ENCODE peak calls at places on chromosomes 13 and 19, in four cellular contexts. H, G, L and M are unnamed samples.

GRCh38 chr13:78976696-78977095 is 317.7 kb upstream of the OBI1 start:
- DNase-seq in H (no peak), G (no peak), L (no peak), M (no peak)

GRCh38 chr19:46080561-46080960 is 39.8 kb upstream of the IGFL4 start:
- DNase-seq in H (peak; percentile 60), G (no peak), L (no peak), M (no peak)

GRCh38 chr19:44891016-44891882 is at the start of gene TOMM40:
- DNase-seq in H (no peak), G (no peak), L (no peak), M (no peak)

GRCh38 chr19:39362682-39363657 is 20.7 kb downstream of the SAMD4B start:
- DNase-seq in H (peak; percentile 45), G (no peak), L (no peak), M (no peak)

GRCh38 chr13:26707122-26708006 is 53.2 kb downstream of the GPR12 start:
- DNase-seq in H (no peak), G (no peak), L (peak; percentile 47), M (peak; percentile 24)

GRCh38 chr13:28497143-28497876 is 2.4 kb upstream of the FLT1 start:
- DNase-seq in H (no peak), G (no peak), L (no peak), M (no peak)

GRCh38 chr13:31322025-31322424 is 122.2 kb downstream of the B3GLCT start:
- DNase-seq in H (no peak), G (no peak), L (peak; percentile 59), M (no peak)

GRCh38 chr13:51803422-51804294 is at the start of gene DHRS12:
- DNase-seq in H (peak; percentile 60), G (peak; percentile 94), L (peak; percentile 89), M (peak; percentile 88)

GRCh38 chr13:80037505-80037888 is 303.4 kb downstream of the SPRY2 start:
- DNase-seq in H (no peak), G (no peak), L (no peak), M (no peak)

GRCh38 chr19:34595683-34596082 is 81.3 kb downstream of the SCGB2B2 start:
- DNase-seq in H (no peak), G (no peak), L (no peak), M (no peak)

GRCh38 chr19:3190921-3191805 is 5.4 kb downstream of the NCLN start:
- DNase-seq in H (no peak), G (no peak), L (peak; percentile 72), M (no peak)

GRCh38 chr13:60990032-60990733 is 425.5 kb downstream of the PCDH20 start:
- DNase-seq in H (no peak), G (no peak), L (no peak), M (no peak)

GRCh38 chr13:88601949-88602348 is 930.8 kb downstream of the SLITRK5 start:
- DNase-seq in H (no peak), G (no peak), L (no peak), M (no peak)

GRCh38 chr19:2770055-2771013 is 12.7 kb downstream of the SGTA start:
- DNase-seq in H (no peak), G (peak; percentile 39), L (no peak), M (no peak)

GRCh38 chr19:3644351-3645066 is 17.9 kb upstream of the CACTIN start:
- DNase-seq in H (no peak), G (peak; percentile 43), L (peak; percentile 47), M (peak; percentile 44)

GRCh38 chr19:18415177-18415867 is 3.9 kb upstream of the SSBP4 start:
- DNase-seq in H (no peak), G (peak; percentile 55), L (no peak), M (peak; percentile 61)

GRCh38 chr19:48508729-48509310 is 2.8 kb downstream of the LMTK3 start:
- DNase-seq in H (no peak), G (no peak), L (no peak), M (no peak)

GRCh38 chr19:15247107-15248014 is 15.1 kb upstream of the EPHX3 start:
- DNase-seq in H (no peak), G (no peak), L (no peak), M (no peak)

GRCh38 chr19:19597809-19598306 is 20.6 kb downstream of the PBX4 start:
- DNase-seq in H (no peak), G (no peak), L (no peak), M (no peak)

GRCh38 chr19:12938536-12939291 is at the start of gene CALR:
- DNase-seq in H (peak; percentile 56), G (peak; percentile 46), L (peak; percentile 36), M (no peak)

GRCh38 chr13:95226051-95226450 is 75.2 kb downstream of the ABCC4 start:
- DNase-seq in H (peak; percentile 94), G (no peak), L (no peak), M (no peak)

GRCh38 chr13:95226476-95226875 is 74.8 kb downstream of the ABCC4 start:
- DNase-seq in H (no peak), G (no peak), L (no peak), M (no peak)

GRCh38 chr13:95221991-95222732 is 79.1 kb downstream of the ABCC4 start:
- DNase-seq in H (no peak), G (no peak), L (no peak), M (no peak)

GRCh38 chr13:95224064-95224463 is 77.2 kb downstream of the ABCC4 start:
- DNase-seq in H (no peak), G (no peak), L (no peak), M (no peak)

GRCh38 chr13:95222733-95223018 is 78.6 kb downstream of the ABCC4 start:
- DNase-seq in H (no peak), G (no peak), L (no peak), M (no peak)
- TF ChIP-seq CTCF in H (no peak), G (no peak), L (no peak), M (no peak)

DNA sequence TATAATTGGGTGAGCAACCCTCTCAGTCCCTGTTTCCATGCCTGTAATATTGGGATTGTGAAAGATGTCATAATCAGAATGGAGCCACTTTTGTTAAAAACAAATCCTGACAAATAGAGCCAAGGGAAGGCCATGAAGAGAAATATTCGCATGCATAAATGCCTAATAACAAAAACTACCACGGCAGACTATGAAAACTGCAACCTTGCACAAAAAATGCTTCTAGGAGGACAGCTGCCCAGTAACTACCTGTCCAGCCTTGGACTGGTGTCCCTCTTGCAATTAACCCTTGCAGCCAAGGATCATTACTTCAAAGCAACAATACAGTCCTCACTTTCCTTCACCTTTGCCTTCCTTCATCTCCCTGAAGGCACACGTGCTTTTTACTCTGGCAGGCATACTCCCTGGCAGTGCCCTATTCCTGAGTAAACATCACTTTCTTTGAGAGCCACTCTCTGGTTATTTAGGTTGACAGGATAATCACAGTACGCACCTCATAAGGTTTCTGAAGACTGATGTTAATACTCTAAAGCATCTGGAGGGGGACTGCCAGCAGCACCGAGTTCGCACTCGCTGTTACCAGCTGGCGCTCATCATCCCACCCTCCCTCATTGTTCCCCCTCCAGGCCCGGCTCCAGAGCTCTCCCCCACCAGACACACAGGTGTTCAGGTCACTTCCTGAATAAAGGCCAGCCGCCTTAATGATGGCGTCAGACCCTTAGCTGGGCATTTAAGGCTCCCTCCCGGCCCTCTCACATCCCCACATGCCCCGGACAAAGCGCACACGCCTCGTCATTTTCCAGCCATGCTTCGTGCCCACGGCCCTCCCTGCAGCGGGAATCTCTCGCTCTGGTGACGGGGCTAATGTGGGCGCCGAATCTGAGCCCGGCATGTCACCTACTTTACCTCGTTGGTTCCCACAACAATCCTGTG is 57.3 kb downstream of the CDADC1 start:
- DNase-seq in H (no peak), G (no peak), L (no peak), M (no peak)
- TF ChIP-seq CTCF in H (no peak), G (no peak), L (no peak), M (no peak)

DNA sequence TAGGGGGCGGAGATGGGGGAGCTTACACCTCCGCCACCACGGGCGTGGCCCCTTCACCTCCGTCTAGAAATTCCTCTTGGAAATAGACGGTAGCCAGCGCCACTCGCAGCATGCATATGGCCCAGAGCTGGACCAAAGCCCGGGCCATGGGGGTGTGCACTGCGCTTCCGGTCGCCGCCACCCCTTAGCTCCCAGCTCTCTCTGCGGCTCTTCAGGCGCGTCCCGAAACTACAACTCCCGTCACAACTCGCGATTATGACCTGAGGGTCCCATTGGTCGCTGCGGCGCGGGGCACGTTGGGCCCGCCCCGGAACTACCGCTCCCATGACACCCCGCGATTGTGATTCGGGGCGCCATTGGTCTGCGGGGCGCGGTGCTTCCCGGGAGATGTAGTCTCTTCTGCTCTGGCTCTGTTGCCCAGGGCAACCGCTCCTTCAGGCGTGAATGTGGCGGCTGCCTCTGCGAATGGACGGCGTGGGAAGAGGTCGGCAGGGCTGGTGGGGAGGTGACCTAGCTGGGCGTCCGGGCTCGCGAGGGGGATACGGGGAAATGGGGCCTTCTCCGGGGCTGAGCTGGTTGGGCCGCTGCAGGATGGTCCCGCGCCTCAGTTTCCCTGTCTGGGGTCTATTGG is at the start of the genes C19orf44 and CALR3:
- DNase-seq in H (peak; percentile 98), G (peak; percentile 99), L (peak; percentile 98), M (peak; percentile 98)
- TF ChIP-seq CTCF in H (no peak), G (no peak), L (peak; percentile 21), M (peak; percentile 54)

DNA sequence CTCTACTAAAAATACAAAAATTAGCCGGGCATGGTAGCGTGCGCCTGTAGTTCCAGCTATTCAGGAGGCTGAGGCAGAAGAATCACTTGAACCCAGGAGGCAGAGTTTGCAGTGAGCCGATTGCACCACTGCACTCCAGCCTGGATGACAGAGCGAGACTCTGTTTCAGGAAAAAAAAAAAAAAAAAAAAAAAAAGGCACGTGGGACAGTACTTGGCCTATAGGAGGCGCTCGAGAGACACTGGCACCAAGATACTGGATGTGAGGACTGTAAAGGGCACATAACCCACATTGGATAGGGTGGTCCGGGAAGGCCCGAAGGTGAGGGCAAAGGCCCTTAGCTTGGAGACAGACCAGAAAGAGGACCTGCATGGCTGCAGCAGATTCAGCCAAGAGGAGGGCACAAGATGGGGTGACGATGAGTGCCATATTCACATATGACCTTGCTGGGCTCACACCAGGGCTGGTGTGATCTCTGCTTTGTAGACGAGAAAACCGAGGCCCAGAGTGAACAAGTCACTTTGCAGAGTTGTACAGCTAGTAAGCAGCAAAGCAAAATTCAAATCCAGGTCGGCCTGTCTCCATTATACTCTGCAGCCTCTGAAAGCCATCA is 89.4 kb downstream of the DPF1 start:
- DNase-seq in H (no peak), G (peak; percentile 40), L (peak; percentile 57), M (no peak)
- TF ChIP-seq CTCF in H (peak; percentile 73), G (peak; percentile 28), L (peak; percentile 74), M (peak; percentile 18)

GRCh38 chr13:77544765-77545316 is 9.3 kb downstream of the SCEL start:
- DNase-seq in H (no peak), G (no peak), L (no peak), M (no peak)

GRCh38 chr13:77543711-77544110 is 8.2 kb downstream of the SCEL start:
- DNase-seq in H (no peak), G (no peak), L (no peak), M (no peak)

GRCh38 chr13:77544365-77544764 is 8.9 kb downstream of the SCEL start:
- DNase-seq in H (no peak), G (peak; percentile 19), L (peak; percentile 71), M (peak; percentile 25)

GRCh38 chr13:77548095-77548494 is 12.6 kb downstream of the SCEL start:
- DNase-seq in H (no peak), G (no peak), L (no peak), M (no peak)

GRCh38 chr13:77545626-77546412 is 10.3 kb downstream of the SCEL start:
- DNase-seq in H (no peak), G (no peak), L (peak; percentile 65), M (no peak)
- TF ChIP-seq CTCF in H (no peak), G (no peak), L (no peak), M (no peak)